ENCODE peak calls at places on chromosome 14, in five cellular contexts. L is amniotic stem cell, E is NCI-H2081, J is HFFc6, P is GM12891. I is an unnamed sample.

GRCh38 chr14:51862171-51862838 is 1.9 kb downstream of the GNG2 start:
- DNase-seq in P (no peak), L (no peak), J (no peak), E (peak; percentile 43), I (no peak)

GRCh38 chr14:30528119-30528518 is 30.8 kb upstream of the G2E3 start:
- DNase-seq in J (no peak), E (no peak), P (no peak), L (no peak), I (no peak)

GRCh38 chr14:44847910-44848309 is 113.8 kb downstream of the KLHL28 start:
- DNase-seq in L (no peak), P (no peak), E (no peak), J (peak; percentile 6), I (no peak)

GRCh38 chr14:95515523-95516517 is 630 bp downstream of the SYNE3 start:
- DNase-seq in E (peak; percentile 64), J (peak; percentile 49), P (peak; percentile 91), L (no peak), I (peak; percentile 29)

GRCh38 chr14:53710615-53711014 is 246.0 kb downstream of the BMP4 start:
- DNase-seq in L (no peak), J (no peak), P (no peak), E (no peak), I (no peak)

GRCh38 chr14:78153069-78153351 is 17.2 kb upstream of the NRXN3 start:
- DNase-seq in P (no peak), E (peak; percentile 74), L (no peak), J (no peak), I (peak; percentile 44)

GRCh38 chr14:71688576-71688975 is 243.7 kb upstream of the RGS6 start:
- DNase-seq in P (no peak), L (no peak), E (no peak), J (no peak), I (no peak)

GRCh38 chr14:30996892-30997659 is 28.4 kb upstream of the AP4S1 start:
- DNase-seq in E (no peak), J (no peak), P (no peak), L (no peak), I (no peak)

GRCh38 chr14:81517798-81518398 is 15.8 kb downstream of the SEL1L start:
- DNase-seq in E (no peak), P (no peak), J (peak; percentile 12), L (no peak), I (no peak)

GRCh38 chr14:51521764-51522163 is 129.9 kb upstream of the FRMD6 start:
- DNase-seq in J (peak; percentile 60), E (no peak), L (peak; percentile 21), P (no peak), I (no peak)

GRCh38 chr14:68285421-68286179 is 466.0 kb downstream of the RAD51B start:
- DNase-seq in L (no peak), J (no peak), E (no peak), P (no peak), I (no peak)

GRCh38 chr14:82180057-82180620 is 646.5 kb upstream of the SEL1L start:
- DNase-seq in E (peak; percentile 66), P (no peak), L (no peak), J (no peak), I (no peak)

GRCh38 chr14:55752580-55753365 is 172.8 kb downstream of the KTN1 start:
- DNase-seq in E (peak; percentile 76), L (no peak), J (peak; percentile 42), P (no peak), I (no peak)

GRCh38 chr14:102028733-102029132 is 58.1 kb downstream of the HSP90AA1 start:
- DNase-seq in E (no peak), J (peak; percentile 90), P (no peak), L (peak; percentile 24), I (no peak)

GRCh38 chr14:99122521-99123125 is 149.4 kb downstream of the BCL11B start:
- DNase-seq in L (no peak), P (no peak), E (no peak), J (no peak), I (no peak)

GRCh38 chr14:98725196-98725595 is 546.8 kb downstream of the BCL11B start:
- DNase-seq in L (no peak), E (no peak), J (no peak), P (no peak), I (no peak)

GRCh38 chr14:101732128-101732527 is 29.4 kb upstream of the PPP2R5C start:
- DNase-seq in L (no peak), J (no peak), E (no peak), P (no peak), I (no peak)

GRCh38 chr14:31320216-31320615 is 100.1 kb downstream of the HEATR5A start:
- DNase-seq in P (no peak), L (no peak), J (no peak), E (no peak), I (no peak)

I was measured in NCI-H2171.